ENCODE peak calls at places on chromosomes 3 and 15, in five cellular contexts. V is HCT116, S is WTC11, P is HepG2, L is H1. C is an unnamed sample.

GRCh38 chr3:42032693-42033349 is 58.3 kb upstream of the TRAK1 start:
- DNase-seq in L (no peak), P (peak), S (no peak), V (no peak), C (no peak)

GRCh38 chr15:99123706-99124451 is 19.0 kb downstream of the SYNM start:
- DNase-seq in P (peak), S (no peak), L (no peak), V (peak), C (no peak)

GRCh38 chr3:53493997-53494791 is at the start of gene CACNA1D:
- DNase-seq in P (no peak), S (peak), L (peak), V (peak), C (no peak)

GRCh38 chr15:65077981-65078352 is 1.4 kb downstream of the KBTBD13 start:
- DNase-seq in P (no peak), V (peak), L (peak), S (peak), C (no peak)

GRCh38 chr3:160141485-160142185 is 83.6 kb upstream of the C3orf80 start:
- DNase-seq in P (no peak), S (no peak), V (no peak), L (no peak), C (no peak)

GRCh38 chr3:30548605-30549004 is 57.8 kb upstream of the TGFBR2 start:
- DNase-seq in L (no peak), V (no peak), S (peak), P (no peak), C (no peak)

GRCh38 chr3:142844339-142844977 is 44.4 kb downstream of the PCOLCE2 start:
- DNase-seq in P (peak), S (no peak), V (peak), L (no peak), C (no peak)

GRCh38 chr3:24365168-24365567 is 129.5 kb downstream of the THRB start:
- DNase-seq in P (peak), V (peak), L (no peak), S (no peak), C (no peak)

GRCh38 chr3:20575153-20575552 is 389.1 kb upstream of the SGO1 start:
- DNase-seq in L (no peak), P (no peak), S (no peak), V (no peak), C (no peak)

GRCh38 chr15:67521770-67522568 is 1.0 kb downstream of the C15orf61 start:
- DNase-seq in S (no peak), L (no peak), P (no peak), V (no peak), C (no peak)

GRCh38 chr3:100245146-100245545 is 15.6 kb upstream of the TBC1D23 start:
- DNase-seq in L (no peak), P (no peak), V (no peak), S (no peak), C (no peak)

GRCh38 chr15:82047493-82048446 is 2.0 kb upstream of the MEX3B start:
- DNase-seq in L (no peak), P (no peak), S (peak), V (no peak), C (no peak)

GRCh38 chr3:48927928-48928327 is 9.3 kb downstream of the ARIH2 start:
- DNase-seq in L (no peak), P (no peak), V (no peak), S (no peak), C (no peak)

GRCh38 chr3:142319094-142319493 is 93.7 kb upstream of the GK5 start:
- DNase-seq in L (no peak), V (no peak), S (no peak), P (peak), C (no peak)

GRCh38 chr3:79985866-79986265 is 218.1 kb upstream of the ROBO1 start:
- DNase-seq in L (no peak), P (no peak), S (no peak), V (no peak), C (no peak)

GRCh38 chr15:31293655-31294054 is 33.0 kb upstream of the KLF13 start:
- DNase-seq in P (peak), L (no peak), S (no peak), V (no peak), C (no peak)

GRCh38 chr3:141227752-141228151 is 3.9 kb upstream of the PXYLP1 start:
- DNase-seq in L (no peak), P (no peak), V (no peak), S (no peak), C (no peak)

GRCh38 chr3:124203292-124203691 is 211.4 kb upstream of the ROPN1 start:
- DNase-seq in L (no peak), S (no peak), P (no peak), V (no peak), C (no peak)

GRCh38 chr3:46368569-46368968 is 2.2 kb upstream of the CCR5 start:
- DNase-seq in L (peak), S (peak), P (no peak), V (no peak), C (peak)

GRCh38 chr3:193843447-193844301 is 250.7 kb downstream of the OPA1 start:
- DNase-seq in L (no peak), V (no peak), P (peak), S (no peak), C (peak)

GRCh38 chr15:93105510-93105909 is 16.5 kb upstream of the RGMA start:
- DNase-seq in V (no peak), L (no peak), P (no peak), S (no peak), C (no peak)

GRCh38 chr15:37819191-37819590 is 115.2 kb upstream of the TMCO5A start:
- DNase-seq in V (no peak), L (no peak), S (no peak), P (no peak), C (no peak)

GRCh38 chr15:57550640-57551039 is 41.1 kb upstream of the MYZAP start:
- DNase-seq in V (no peak), S (no peak), L (no peak), P (no peak), C (no peak)

GRCh38 chr15:20355256-20355868 is 186.2 kb downstream of the GOLGA6L6 start:
- DNase-seq in V (no peak), L (no peak), P (no peak), S (peak), C (no peak)

GRCh38 chr15:65305776-65306175 is 1.3 kb downstream of the RNU5B-1 start:
- DNase-seq in S (no peak), P (no peak), V (no peak), L (no peak), C (no peak)

GRCh38 chr15:38660726-38661125 is 96.1 kb upstream of the RASGRP1 start:
- DNase-seq in P (no peak), S (no peak), L (no peak), V (no peak), C (no peak)

GRCh38 chr3:46092704-46093085 is 65.4 kb upstream of the XCR1 start:
- DNase-seq in L (no peak), S (no peak), V (no peak), P (no peak), C (peak)

GRCh38 chr15:82146990-82147461 is 101.2 kb upstream of the MEX3B start:
- DNase-seq in V (peak), P (peak), L (no peak), S (no peak), C (no peak)

GRCh38 chr3:193556841-193557240 is 2.1 kb upstream of the ATP13A4 start:
- DNase-seq in S (no peak), P (no peak), L (no peak), V (no peak), C (no peak)

GRCh38 chr3:46674031-46674592 is 19.4 kb downstream of the ALS2CL start:
- DNase-seq in V (no peak), S (peak), L (no peak), P (peak), C (no peak)

GRCh38 chr3:69122398-69122797 is at the start of gene LMOD3:
- DNase-seq in L (no peak), P (no peak), S (no peak), V (no peak), C (no peak)

GRCh38 chr15:78212546-78213424 is 21.6 kb downstream of the ACSBG1 start:
- DNase-seq in V (peak), S (no peak), P (peak), L (no peak), C (no peak)

GRCh38 chr3:122682016-122682374 is 1.4 kb downstream of the PARP14 start:
- DNase-seq in V (no peak), L (no peak), P (no peak), S (no peak), C (no peak)

GRCh38 chr15:37880009-37880834 is 54.2 kb upstream of the TMCO5A start:
- DNase-seq in V (peak), P (peak), L (no peak), S (no peak), C (no peak)

GRCh38 chr3:170056710-170057454 is 19.1 kb downstream of the GPR160 start:
- DNase-seq in S (no peak), P (no peak), V (no peak), L (no peak), C (peak)

DNA sequence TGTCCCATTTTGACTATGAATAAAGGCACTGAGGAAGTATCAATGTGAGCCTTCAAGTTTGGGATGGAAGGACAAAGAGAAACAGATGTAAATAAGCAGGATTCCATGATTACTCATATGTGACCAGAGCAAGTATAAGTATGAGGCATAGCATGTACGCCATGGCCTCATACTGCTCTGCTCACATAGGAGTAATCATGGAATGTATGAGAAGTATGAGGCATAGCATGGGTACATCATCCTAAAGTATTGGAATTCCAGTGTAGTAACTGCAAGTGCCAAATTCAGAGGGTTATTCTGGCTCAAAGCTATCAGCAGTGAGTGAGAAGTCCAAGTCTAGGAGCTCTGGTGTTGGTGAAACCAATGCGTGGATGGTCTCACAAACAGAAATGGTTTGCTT is 81.2 kb upstream of the WDR72 start:
- DNase-seq in P (no peak), L (no peak), S (no peak), V (no peak), C (no peak)
- TF ChIP-seq ATF3 in P (no peak), L (no peak), S (no peak), V (no peak), C (no peak)

DNA sequence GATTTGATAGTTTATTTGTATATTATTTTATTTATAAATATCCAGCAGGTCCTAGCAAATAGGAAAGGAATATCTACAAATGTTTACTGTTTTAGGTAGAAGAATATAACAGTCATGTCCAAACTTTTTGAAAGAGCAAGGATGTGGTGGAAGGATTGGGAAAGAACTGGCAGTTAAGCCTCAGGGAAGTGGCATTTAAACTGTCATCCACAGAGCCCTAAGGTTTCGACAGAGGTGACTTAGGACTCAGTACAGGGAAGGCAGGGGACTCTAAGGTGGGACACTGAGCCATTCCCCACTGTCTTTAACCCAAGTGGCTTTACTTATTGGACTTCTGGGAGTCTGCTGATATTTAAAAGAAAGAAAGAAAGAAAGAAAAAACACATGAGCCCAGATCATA is 11.8 kb upstream of the TMEM87A start:
- DNase-seq in L (no peak), S (no peak), P (no peak), V (no peak), C (no peak)
- TF ChIP-seq ATF3 in L (no peak), S (no peak), P (no peak), V (no peak), C (no peak)

GRCh38 chr3:196948442-196949365 is 6.4 kb upstream of the NCBP2 start:
- DNase-seq in P (peak), L (no peak), V (no peak), S (peak), C (no peak)
- TF ChIP-seq ATF3 in P (no peak), L (no peak), V (no peak), S (no peak), C (no peak)

GRCh38 chr3:33131328-33132018 is 17.7 kb downstream of the CRTAP start:
- DNase-seq in L (peak), P (peak), V (peak), S (peak), C (no peak)

GRCh38 chr3:33130144-33130543 is 16.3 kb downstream of the CRTAP start:
- DNase-seq in P (no peak), V (no peak), L (no peak), S (no peak), C (no peak)

GRCh38 chr3:33132019-33132360 is 18.2 kb downstream of the CRTAP start:
- DNase-seq in V (no peak), S (no peak), P (no peak), L (no peak), C (no peak)

GRCh38 chr3:33125840-33126239 is 12.0 kb downstream of the CRTAP start:
- DNase-seq in L (no peak), V (no peak), S (no peak), P (no peak), C (no peak)

GRCh38 chr3:33128706-33129105 is 14.9 kb downstream of the CRTAP start:
- DNase-seq in P (no peak), S (no peak), L (no peak), V (no peak), C (no peak)
- TF ChIP-seq ATF3 in P (no peak), S (no peak), L (no peak), V (no peak), C (no peak)

GRCh38 chr3:138434276-138434874 is at the start of gene ESYT3:
- DNase-seq in V (no peak), S (peak), L (peak), P (peak), C (no peak)
- TF ChIP-seq ATF3 in V (no peak), S (peak), L (no peak), P (no peak), C (no peak)

DNA sequence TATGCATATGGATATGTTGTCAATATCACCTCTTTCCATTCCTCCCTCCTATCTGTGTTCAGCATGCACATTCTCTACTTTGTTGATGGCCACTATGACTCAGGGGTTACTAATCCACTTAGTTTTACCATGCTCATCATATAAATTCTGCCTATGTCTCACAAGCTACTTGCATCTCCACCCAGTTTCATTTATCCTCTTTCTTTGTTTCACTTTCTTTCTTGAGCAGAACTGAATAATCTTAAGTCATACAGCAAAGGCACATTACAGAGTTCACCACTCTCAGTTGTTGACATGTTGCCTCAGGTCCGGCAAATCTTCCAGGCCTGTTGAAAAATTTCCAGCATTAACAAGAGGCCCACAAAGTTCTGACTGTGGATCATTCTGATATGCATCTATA is 71.5 kb downstream of the SSR3 start:
- DNase-seq in L (no peak), S (no peak), P (no peak), V (peak), C (peak)
- TF ChIP-seq ATF3 in L (no peak), S (no peak), P (no peak), V (no peak), C (no peak)

GRCh38 chr15:101303408-101303807 is 8.4 kb upstream of the SNRPA1 start:
- DNase-seq in L (no peak), P (no peak), V (no peak), S (no peak), C (no peak)
- TF ChIP-seq ATF3 in L (no peak), P (no peak), V (no peak), S (no peak), C (no peak)

GRCh38 chr3:189288348-189289235 is 116.8 kb downstream of the TPRG1 start:
- DNase-seq in V (no peak), S (no peak), L (no peak), P (no peak), C (peak)

GRCh38 chr3:189295089-189295488 is 123.3 kb downstream of the TPRG1 start:
- DNase-seq in L (no peak), V (no peak), S (no peak), P (no peak), C (no peak)

GRCh38 chr3:189294649-189295048 is 122.9 kb downstream of the TPRG1 start:
- DNase-seq in P (no peak), S (no peak), V (no peak), L (no peak), C (no peak)

GRCh38 chr3:189289251-189289650 is 117.5 kb downstream of the TPRG1 start:
- DNase-seq in V (no peak), L (no peak), P (no peak), S (no peak), C (no peak)

GRCh38 chr3:189292667-189293478 is 121.1 kb downstream of the TPRG1 start:
- DNase-seq in P (no peak), S (no peak), L (no peak), V (no peak), C (no peak)
- TF ChIP-seq ATF3 in P (no peak), S (no peak), L (no peak), V (no peak), C (no peak)

GRCh38 chr15:50501815-50502214 is 44.7 kb downstream of the USP50 start:
- DNase-seq in P (no peak), L (no peak), V (no peak), S (no peak), C (no peak)

GRCh38 chr15:50506121-50506520 is 40.3 kb downstream of the USP50 start:
- DNase-seq in L (no peak), S (peak), V (no peak), P (peak), C (no peak)
- TF ChIP-seq ATF3 in L (no peak), S (no peak), V (no peak), P (no peak), C (no peak)

GRCh38 chr3:134406331-134407246 is 32.3 kb upstream of the AMOTL2 start:
- DNase-seq in S (peak), L (peak), V (no peak), P (no peak), C (no peak)
- TF ChIP-seq ATF3 in S (no peak), L (no peak), V (no peak), P (no peak), C (no peak)

C was measured in GM12878.